ENCODE peak calls at places on chromosomes 12 and 14, in eight cellular contexts. R is A549, P is WTC11, M is endothelial cell of umbilical vein, D is SK-N-SH, A is NB4, Z is K562, W is HCT116. O is an unnamed sample.

GRCh38 chr12:34604227-34604626 is 581.9 kb downstream of the ALG10 start:
- DNase-seq in R (no peak), P (no peak), M (no peak), D (peak), A (no peak), Z (peak), W (no peak), O (no peak)

GRCh38 chr12:122960193-122960569 is 6.1 kb downstream of the ABCB9 start:
- DNase-seq in R (no peak), P (no peak), M (no peak), D (no peak), A (no peak), Z (no peak), W (no peak), O (no peak)

GRCh38 chr12:58309806-58310205 is 368.4 kb downstream of the ATP23 start:
- DNase-seq in R (no peak), P (no peak), M (no peak), D (no peak), A (no peak), Z (no peak), W (no peak), O (no peak)

GRCh38 chr14:97777622-97778021 is 980.4 kb downstream of the VRK1 start:
- DNase-seq in R (no peak), P (no peak), M (no peak), D (no peak), A (no peak), Z (no peak), W (no peak), O (no peak)

GRCh38 chr12:132316497-132317232 is 12.7 kb downstream of the GALNT9 start:
- DNase-seq in R (no peak), P (no peak), M (no peak), D (no peak), A (no peak), Z (no peak), W (no peak), O (no peak)

GRCh38 chr14:99200654-99201005 is 71.4 kb downstream of the BCL11B start:
- DNase-seq in R (no peak), P (no peak), M (no peak), D (no peak), A (no peak), Z (no peak), W (no peak), O (no peak)

GRCh38 chr12:28172434-28173030 is 17.7 kb upstream of the CCDC91 start:
- DNase-seq in R (peak), P (peak), M (peak), D (peak), A (peak), Z (peak), W (peak), O (no peak)

GRCh38 chr14:26187996-26188605 is 409.7 kb downstream of the NOVA1 start:
- DNase-seq in R (no peak), P (no peak), M (no peak), D (no peak), A (no peak), Z (no peak), W (no peak), O (no peak)

GRCh38 chr14:94555991-94556390 is 5.3 kb upstream of the SERPINA4 start:
- DNase-seq in R (no peak), P (no peak), M (no peak), D (no peak), A (no peak), Z (no peak), W (no peak), O (no peak)

GRCh38 chr14:65230287-65230728 is 128.0 kb upstream of the MAX start:
- DNase-seq in R (peak), P (no peak), M (peak), D (peak), A (no peak), Z (peak), W (no peak), O (no peak)

GRCh38 chr12:8822298-8822697 is at the start of gene A2ML1:
- DNase-seq in R (no peak), P (no peak), M (no peak), D (no peak), A (no peak), Z (no peak), W (no peak), O (no peak)

GRCh38 chr14:32724864-32725550 is 213.7 kb upstream of the NPAS3 start:
- DNase-seq in R (no peak), P (peak), M (no peak), D (no peak), A (no peak), Z (no peak), W (no peak), O (no peak)

GRCh38 chr14:76256545-76256944 is 104.8 kb downstream of the GPATCH2L start:
- DNase-seq in R (no peak), P (no peak), M (no peak), D (no peak), A (no peak), Z (peak), W (no peak), O (no peak)

GRCh38 chr12:52656616-52657015 is 4.6 kb upstream of the KRT2 start:
- DNase-seq in R (no peak), P (no peak), M (no peak), D (no peak), A (no peak), Z (no peak), W (no peak), O (no peak)

GRCh38 chr12:122072031-122072970 is 6.3 kb upstream of the MLXIP start:
- DNase-seq in R (peak), P (no peak), M (peak), D (peak), A (no peak), Z (no peak), W (no peak), O (no peak)

GRCh38 chr14:54712371-54712998 is 145.6 kb downstream of the SAMD4A start:
- DNase-seq in R (no peak), P (no peak), M (peak), D (no peak), A (no peak), Z (no peak), W (no peak), O (no peak)

GRCh38 chr12:117986705-117987469 is 18.1 kb upstream of the KSR2 start:
- DNase-seq in R (peak), P (no peak), M (no peak), D (no peak), A (no peak), Z (no peak), W (peak), O (no peak)

GRCh38 chr12:51678086-51678724 is 87.2 kb downstream of the SCN8A start:
- DNase-seq in R (peak), P (peak), M (peak), D (peak), A (peak), Z (peak), W (peak), O (no peak)

GRCh38 chr12:92063641-92064040 is 82.0 kb downstream of the BTG1 start:
- DNase-seq in R (peak), P (no peak), M (no peak), D (no peak), A (no peak), Z (no peak), W (no peak), O (no peak)

GRCh38 chr12:103326190-103326589 is 169.6 kb downstream of the C12orf42 start:
- DNase-seq in R (peak), P (peak), M (no peak), D (peak), A (peak), Z (no peak), W (peak), O (no peak)

GRCh38 chr12:51529586-51529985 is 61.4 kb upstream of the SCN8A start:
- DNase-seq in R (no peak), P (no peak), M (no peak), D (no peak), A (no peak), Z (no peak), W (no peak), O (no peak)

GRCh38 chr12:57242329-57242690 is 8.7 kb downstream of the STAC3 start:
- DNase-seq in R (no peak), P (no peak), M (no peak), D (peak), A (no peak), Z (no peak), W (no peak), O (no peak)

GRCh38 chr14:89507521-89507920 is 90.5 kb upstream of the FOXN3 start:
- DNase-seq in R (peak), P (no peak), M (peak), D (no peak), A (no peak), Z (no peak), W (peak), O (peak)

GRCh38 chr14:101087614-101088394 is 184.3 kb upstream of the RTL1 start:
- DNase-seq in R (no peak), P (peak), M (no peak), D (no peak), A (peak), Z (no peak), W (no peak), O (no peak)
- TF ChIP-seq MAX in R (no peak), P (no peak), M (no peak), D (no peak), A (no peak), Z (no peak), W (no peak), O (no peak)

GRCh38 chr14:60648934-60649814 is at the start of gene SIX1:
- DNase-seq in R (peak), P (peak), M (peak), D (peak), A (peak), Z (peak), W (peak), O (no peak)

GRCh38 chr14:60651936-60652673 is 2.8 kb upstream of the SIX1 start:
- DNase-seq in R (no peak), P (peak), M (no peak), D (peak), A (no peak), Z (no peak), W (no peak), O (no peak)

GRCh38 chr14:60649815-60650381 is 621 bp upstream of the SIX1 start:
- DNase-seq in R (peak), P (peak), M (no peak), D (no peak), A (peak), Z (no peak), W (no peak), O (no peak)

GRCh38 chr14:60651051-60651935 is 2.0 kb upstream of the SIX1 start:
- DNase-seq in R (no peak), P (no peak), M (no peak), D (no peak), A (no peak), Z (no peak), W (no peak), O (no peak)

GRCh38 chr14:60650382-60650961 is 1.2 kb upstream of the SIX1 start:
- DNase-seq in R (no peak), P (no peak), M (no peak), D (no peak), A (no peak), Z (no peak), W (no peak), O (no peak)
- TF ChIP-seq MAX in R (no peak), P (no peak), M (no peak), D (no peak), A (no peak), Z (no peak), W (no peak), O (no peak)

DNA sequence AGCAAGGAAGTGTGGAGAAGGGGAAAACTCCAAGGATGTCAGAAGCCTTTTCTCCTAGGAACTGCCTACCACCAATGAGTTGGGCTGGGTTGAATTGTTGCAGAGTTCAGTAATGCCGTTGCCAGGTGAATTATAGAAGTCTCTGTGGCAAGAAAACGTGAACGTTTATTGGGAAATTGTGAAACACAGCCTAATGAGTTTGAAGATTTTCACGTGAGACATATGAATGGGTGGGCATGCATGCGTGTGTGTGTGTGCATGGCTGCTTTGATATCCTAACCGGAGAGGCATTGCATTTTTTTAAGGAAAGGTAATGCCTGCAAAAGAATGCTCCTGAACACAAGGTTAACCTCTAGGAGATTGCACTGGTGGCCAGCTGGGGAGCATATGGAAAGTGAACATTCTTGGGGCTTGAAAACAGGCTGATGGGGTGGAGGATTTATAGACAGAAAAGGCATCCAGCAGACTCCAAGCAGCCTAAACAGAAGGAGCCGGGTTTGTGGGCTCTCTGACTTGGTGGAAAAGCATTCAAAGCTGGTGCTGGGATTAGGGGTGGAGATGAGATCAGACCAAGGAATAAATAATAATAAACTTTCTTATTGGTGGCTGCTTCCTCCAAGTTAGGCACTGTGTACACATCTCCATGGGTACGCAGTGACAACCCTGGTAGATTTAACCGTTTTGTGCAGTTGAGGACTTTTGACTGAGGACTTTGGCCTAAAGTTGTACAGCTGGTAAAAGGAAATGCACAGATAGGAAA is 67.8 kb downstream of the NTF3 start:
- DNase-seq in R (no peak), P (no peak), M (no peak), D (no peak), A (no peak), Z (no peak), W (no peak), O (no peak)
- TF ChIP-seq MAX in R (no peak), P (no peak), M (no peak), D (no peak), A (no peak), Z (no peak), W (no peak), O (no peak)

DNA sequence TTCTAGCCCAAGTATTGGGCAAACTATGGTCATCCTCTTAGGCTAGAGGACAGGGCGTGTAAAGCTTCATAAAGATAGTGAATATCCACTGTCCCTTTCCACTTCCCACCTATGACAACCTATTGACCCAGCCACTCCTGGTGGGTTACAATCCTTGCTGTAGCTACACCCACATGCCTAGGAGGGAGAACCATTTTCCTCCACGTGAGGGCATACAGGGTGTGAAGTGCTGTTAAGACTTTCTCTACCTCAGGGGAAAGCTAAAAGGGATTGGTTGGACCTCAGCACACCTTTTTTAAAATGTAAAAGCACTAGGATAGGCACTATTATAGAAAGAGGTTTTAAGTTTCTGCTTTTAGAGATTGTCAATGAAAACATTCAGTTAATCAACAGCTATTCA is 124.4 kb downstream of the TPH2 start:
- DNase-seq in R (no peak), P (no peak), M (no peak), D (no peak), A (no peak), Z (no peak), W (no peak), O (no peak)
- TF ChIP-seq MAX in R (no peak), P (no peak), M (no peak), D (no peak), A (no peak), Z (no peak), W (no peak), O (no peak)

GRCh38 chr12:124254126-124254525 is 40.8 kb upstream of the RFLNA start:
- DNase-seq in R (no peak), P (no peak), M (no peak), D (no peak), A (no peak), Z (no peak), W (no peak), O (no peak)

GRCh38 chr12:124261885-124262284 is 33.0 kb upstream of the RFLNA start:
- DNase-seq in R (no peak), P (no peak), M (no peak), D (no peak), A (no peak), Z (no peak), W (no peak), O (no peak)

GRCh38 chr12:124264089-124264795 is 30.7 kb upstream of the RFLNA start:
- DNase-seq in R (no peak), P (no peak), M (no peak), D (no peak), A (peak), Z (no peak), W (no peak), O (no peak)

GRCh38 chr12:124264879-124265278 is 30.0 kb upstream of the RFLNA start:
- DNase-seq in R (no peak), P (no peak), M (no peak), D (no peak), A (no peak), Z (no peak), W (no peak), O (no peak)

DNA sequence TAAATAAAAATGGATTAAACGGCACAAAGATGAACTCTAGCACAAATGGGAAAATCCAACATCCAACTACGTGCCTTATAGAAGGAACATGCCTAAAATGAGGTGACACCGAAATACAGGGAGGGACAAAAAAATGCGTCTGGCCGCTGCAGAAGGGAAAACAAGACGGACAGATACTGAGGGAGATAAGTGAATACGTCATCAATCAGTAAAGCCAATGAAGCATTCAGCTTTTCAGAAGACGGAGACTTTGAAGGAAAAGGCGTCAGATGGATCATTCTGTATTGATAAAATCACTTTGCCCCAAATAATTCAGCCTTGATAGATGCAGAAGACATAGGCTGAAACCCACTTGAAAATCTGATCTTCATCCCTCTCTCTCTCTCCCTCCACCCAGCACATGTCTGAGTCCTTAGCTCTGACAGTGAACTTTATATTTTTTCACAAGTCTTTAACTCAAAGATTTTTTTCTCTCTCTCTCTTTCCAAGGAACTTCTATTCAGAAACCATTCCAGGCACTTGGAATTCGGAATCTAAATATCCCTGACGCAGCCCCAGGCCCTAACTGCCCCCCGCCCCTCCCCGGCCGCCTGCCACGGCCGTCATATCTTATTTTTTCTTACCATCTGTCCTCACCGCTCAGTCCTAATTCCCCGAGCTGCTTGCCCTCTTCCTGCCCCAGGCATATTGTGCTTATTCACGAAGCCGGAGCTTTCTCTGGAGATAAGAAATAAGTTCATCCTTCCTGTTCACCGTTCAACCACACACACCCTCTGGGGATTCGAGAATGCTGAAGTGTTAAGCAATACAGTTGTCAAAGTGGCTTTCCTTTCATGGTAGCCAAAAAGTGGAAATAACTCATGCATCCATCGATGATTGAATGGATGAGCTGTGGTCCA is 35.5 kb upstream of the RFLNA start:
- DNase-seq in R (no peak), P (no peak), M (no peak), D (peak), A (peak), Z (peak), W (no peak), O (no peak)
- TF ChIP-seq MAX in R (no peak), P (no peak), M (no peak), D (no peak), A (peak), Z (no peak), W (no peak), O (no peak)

DNA sequence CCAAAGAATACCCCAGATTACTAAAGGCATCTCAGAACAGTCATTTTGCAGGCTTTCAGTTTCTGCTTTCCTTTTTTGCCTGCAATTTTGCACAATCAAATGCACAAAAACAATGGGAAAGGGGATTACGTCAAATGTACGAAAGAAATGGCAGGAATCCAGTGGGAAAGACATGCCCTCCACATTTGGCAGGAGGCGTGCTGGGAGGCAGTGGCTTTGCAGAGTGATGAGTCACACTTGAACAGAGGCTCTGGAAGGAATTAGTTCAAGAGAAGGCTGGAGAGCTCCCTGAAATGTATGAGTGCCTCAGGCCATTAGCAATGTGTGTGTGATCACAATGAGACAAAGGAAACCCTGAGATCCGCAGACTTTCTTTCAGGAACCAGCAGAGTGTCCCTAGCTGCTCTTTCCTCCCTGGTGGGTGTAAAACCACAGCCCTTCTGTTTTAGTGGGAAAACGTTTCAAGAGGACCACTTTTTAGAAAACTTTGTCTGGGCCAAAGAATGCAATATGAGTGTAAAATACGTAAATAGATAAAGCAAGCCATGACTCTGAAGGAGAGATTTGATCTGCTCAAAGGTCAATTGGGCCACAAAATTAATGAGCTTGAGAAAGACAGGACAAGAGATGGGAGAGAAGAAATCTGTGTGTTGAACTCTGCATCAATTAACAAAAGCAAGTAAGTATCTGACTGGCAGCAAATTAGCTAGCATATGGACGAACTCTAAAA is 155.5 kb upstream of the PDE3A start:
- DNase-seq in R (peak), P (peak), M (peak), D (peak), A (peak), Z (no peak), W (peak), O (no peak)
- TF ChIP-seq MAX in R (peak), P (no peak), M (no peak), D (peak), A (no peak), Z (no peak), W (peak), O (no peak)

DNA sequence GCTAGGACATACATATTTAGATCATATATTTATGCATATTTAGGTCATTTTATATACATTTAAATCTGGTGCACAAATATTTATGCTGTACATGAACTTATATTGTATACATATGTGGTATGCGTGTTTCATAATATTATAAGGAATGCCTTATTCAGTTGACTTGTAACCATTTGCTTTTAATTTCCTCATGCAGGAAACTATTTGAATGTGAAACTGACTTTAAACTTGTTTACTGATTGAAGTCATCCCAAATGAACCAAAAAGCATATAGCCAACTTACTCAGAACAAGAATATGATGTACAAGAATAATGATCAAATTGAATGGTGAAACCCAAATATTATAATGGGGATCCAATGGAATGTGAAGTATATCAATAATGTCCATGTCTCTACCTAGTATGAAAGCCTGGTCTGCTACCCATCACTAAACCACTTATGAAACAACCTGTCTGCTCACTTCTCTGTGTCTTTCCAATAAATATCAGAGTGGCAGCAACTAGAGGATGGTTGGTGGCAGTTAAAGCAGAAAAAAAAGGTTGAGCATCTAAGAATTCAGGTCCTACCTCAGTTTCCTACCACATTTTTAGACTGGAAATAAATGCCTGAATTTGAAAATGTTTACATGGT is 38.3 kb downstream of the RPS6KA5 start:
- DNase-seq in R (no peak), P (no peak), M (no peak), D (no peak), A (no peak), Z (no peak), W (no peak), O (no peak)
- TF ChIP-seq MAX in R (no peak), P (no peak), M (no peak), D (no peak), A (no peak), Z (no peak), W (no peak), O (no peak)

GRCh38 chr14:68785817-68786490 is 6.9 kb downstream of the ZFP36L1 start:
- DNase-seq in R (peak), P (no peak), M (peak), D (no peak), A (no peak), Z (no peak), W (no peak), O (no peak)
- TF ChIP-seq MAX in R (peak), P (no peak), M (no peak), D (no peak), A (no peak), Z (no peak), W (no peak), O (no peak)